ENCODE peak calls at places on chromosomes 4 and X, in ten cellular contexts. A, Q, X, G, Z, H, R, I, S and W are unnamed samples.

GRCh38 chrX:53831662-53832635 is 145.4 kb upstream of the HUWE1 start:
- DNase-seq in A (no peak), Q (peak; percentile 38), X (peak; percentile 41), G (peak; percentile 29), Z (peak; percentile 25), H (no peak), R (peak; percentile 28), I (no peak), S (no peak), W (peak; percentile 23)

GRCh38 chr4:177051473-177052060 is 258.1 kb upstream of the NEIL3 start:
- DNase-seq in A (no peak), Q (peak; percentile 23), X (peak; percentile 66), G (peak; percentile 48), Z (peak; percentile 16), H (no peak), R (peak; percentile 44), I (no peak), S (no peak), W (peak; percentile 22)

GRCh38 chr4:16439771-16440170 is 213.5 kb upstream of the TAPT1 start:
- DNase-seq in A (peak; percentile 64), Q (no peak), X (no peak), G (no peak), Z (no peak), H (no peak), R (no peak), I (no peak), S (no peak), W (no peak)

GRCh38 chr4:152217896-152218295 is 318.0 kb downstream of the FBXW7 start:
- DNase-seq in A (no peak), Q (no peak), X (no peak), G (no peak), Z (no peak), H (no peak), R (no peak), I (no peak), S (no peak), W (no peak)

GRCh38 chr4:111945014-111945413 is 200.2 kb upstream of the FAM241A start:
- DNase-seq in A (no peak), Q (no peak), X (no peak), G (peak; percentile 17), Z (no peak), H (no peak), R (no peak), I (no peak), S (no peak), W (peak; percentile 12)

GRCh38 chrX:72365126-72365525 is 59.4 kb upstream of the CITED1 start:
- DNase-seq in A (no peak), Q (no peak), X (no peak), G (no peak), Z (no peak), H (no peak), R (no peak), I (no peak), S (no peak), W (no peak)

GRCh38 chr4:72558655-72559054 is 10.4 kb downstream of the ADAMTS3 start:
- DNase-seq in A (no peak), Q (no peak), X (no peak), G (no peak), Z (no peak), H (no peak), R (no peak), I (no peak), S (no peak), W (no peak)

GRCh38 chrX:69987691-69988090 is 62.0 kb downstream of the AWAT2 start:
- DNase-seq in A (no peak), Q (no peak), X (peak; percentile 93), G (peak; percentile 30), Z (no peak), H (no peak), R (no peak), I (no peak), S (no peak), W (no peak)

GRCh38 chr4:153499005-153499404 is 32.8 kb downstream of the TMEM131L start:
- DNase-seq in A (no peak), Q (no peak), X (no peak), G (no peak), Z (no peak), H (no peak), R (no peak), I (no peak), S (no peak), W (no peak)

GRCh38 chr4:148735432-148736155 is 293.4 kb upstream of the NR3C2 start:
- DNase-seq in A (no peak), Q (no peak), X (no peak), G (no peak), Z (no peak), H (no peak), R (no peak), I (no peak), S (no peak), W (no peak)

GRCh38 chr4:71377561-71377960 is 38.7 kb downstream of the SLC4A4 start:
- DNase-seq in A (no peak), Q (peak; percentile 80), X (no peak), G (peak; percentile 55), Z (no peak), H (peak; percentile 83), R (no peak), I (no peak), S (no peak), W (peak; percentile 67)

GRCh38 chr4:121484633-121485032 is 103.8 kb upstream of the QRFPR start:
- DNase-seq in A (no peak), Q (peak; percentile 75), X (peak; percentile 52), G (peak; percentile 78), Z (no peak), H (peak; percentile 32), R (peak; percentile 29), I (peak; percentile 45), S (no peak), W (peak; percentile 69)

GRCh38 chr4:16136771-16137170 is 52.9 kb upstream of the PROM1 start:
- DNase-seq in A (no peak), Q (no peak), X (no peak), G (no peak), Z (no peak), H (no peak), R (no peak), I (no peak), S (no peak), W (no peak)

GRCh38 chr4:128379860-128380259 is 92.2 kb upstream of the PGRMC2 start:
- DNase-seq in A (no peak), Q (peak; percentile 66), X (peak; percentile 73), G (peak; percentile 60), Z (peak; percentile 74), H (no peak), R (no peak), I (peak; percentile 61), S (no peak), W (peak; percentile 55)

GRCh38 chr4:150944660-150945059 is 70.4 kb downstream of the LRBA start:
- DNase-seq in A (no peak), Q (no peak), X (no peak), G (no peak), Z (no peak), H (no peak), R (no peak), I (no peak), S (no peak), W (no peak)
- H3K4me3 ChIP-seq in A (no peak overlapping the region), Q (no peak overlapping the region), X (no peak overlapping the region), G (no peak overlapping the region), Z (no peak overlapping the region), H (no peak overlapping the region), R (no peak overlapping the region), I (no peak overlapping the region), S (no peak overlapping the region), W (no peak overlapping the region)

GRCh38 chr4:145213245-145213644 is 32.9 kb upstream of the OTUD4 start:
- DNase-seq in A (no peak), Q (no peak), X (no peak), G (no peak), Z (no peak), H (no peak), R (no peak), I (no peak), S (no peak), W (no peak)
- TF ChIP-seq CTCF in A (no peak), Q (no peak), X (no peak), G (no peak), Z (no peak), H (no peak), R (no peak), I (no peak), S (no peak), W (no peak)

GRCh38 chr4:46388860-46389259 is 1.1 kb downstream of the GABRA2 start:
- DNase-seq in A (no peak), Q (no peak), X (no peak), G (no peak), Z (no peak), H (no peak), R (no peak), I (no peak), S (no peak), W (peak; percentile 4)
- H3K4me3 ChIP-seq in A (peak overlapping the region; percentile 47), Q (no peak overlapping the region), X (peak overlapping the region; percentile 70), G (peak overlapping the region; percentile 43), Z (no peak overlapping the region), H (no peak overlapping the region), R (no peak overlapping the region), I (peak overlapping the region; percentile 38), S (peak overlapping the region; percentile 56), W (peak overlapping the region; percentile 47)

GRCh38 chrX:23953908-23954269 is 46.1 kb downstream of the CXorf58 start:
- DNase-seq in A (no peak), Q (no peak), X (no peak), G (no peak), Z (no peak), H (no peak), R (no peak), I (no peak), S (no peak), W (no peak)
- TF ChIP-seq CTCF in A (no peak), Q (peak; percentile 8), X (no peak), G (no peak), Z (no peak), H (no peak), R (no peak), I (no peak), S (no peak), W (no peak)

GRCh38 chrX:19840899-19841648 is 46.3 kb downstream of the SH3KBP1 start:
- DNase-seq in A (no peak), Q (no peak), X (no peak), G (no peak), Z (no peak), H (no peak), R (no peak), I (no peak), S (no peak), W (peak; percentile 3)
- H3K4me3 ChIP-seq in A (no peak overlapping the region), Q (no peak overlapping the region), X (no peak overlapping the region), G (no peak overlapping the region), Z (no peak overlapping the region), H (no peak overlapping the region), R (no peak overlapping the region), I (no peak overlapping the region), S (no peak overlapping the region), W (no peak overlapping the region)